ENCODE peak calls at places on chromosomes 3 and 15, in four cellular contexts. A is stomach, P is lower leg skin, Q is GM12865. S is an unnamed sample.
A peak's percentile ranks its signal among the peaks of the same experiment; 100 is the strongest.

GRCh38 chr3:76726034-76726433 is 313.9 kb upstream of the ROBO2 start:
- DNase-seq in P (no peak), Q (no peak), A (no peak), S (no peak)

GRCh38 chr3:27943106-27943505 is 221.0 kb upstream of the EOMES start:
- DNase-seq in P (no peak), Q (peak; percentile 28), A (no peak), S (no peak)

GRCh38 chr3:151047636-151048035 is 37.8 kb upstream of the MED12L start:
- DNase-seq in P (no peak), Q (peak; percentile 17), A (no peak), S (no peak)

GRCh38 chr3:30934208-30934550 is 39.7 kb upstream of the GADL1 start:
- DNase-seq in P (no peak), Q (peak; percentile 48), A (no peak), S (no peak)

GRCh38 chr3:113791381-113791780 is 44.5 kb downstream of the ATP6V1A start:
- DNase-seq in Q (no peak), A (no peak), P (no peak), S (no peak)

GRCh38 chr3:159634414-159634813 is 354.2 kb upstream of the IL12A start:
- DNase-seq in P (no peak), A (no peak), Q (no peak), S (no peak)

GRCh38 chr3:19907523-19907922 is 26.5 kb downstream of the EFHB start:
- DNase-seq in Q (peak; percentile 12), A (no peak), P (no peak), S (no peak)

GRCh38 chr3:72820405-72820804 is 27.8 kb downstream of the SHQ1 start:
- DNase-seq in A (peak; percentile 59), P (no peak), Q (peak; percentile 44), S (no peak)

GRCh38 chr3:30455840-30456239 is 150.6 kb upstream of the TGFBR2 start:
- DNase-seq in P (no peak), A (no peak), Q (no peak), S (no peak)

GRCh38 chr3:19190136-19190535 is 41.8 kb downstream of the KCNH8 start:
- DNase-seq in Q (no peak), P (no peak), A (no peak), S (no peak)

GRCh38 chr3:149393355-149394165 is 16.1 kb upstream of the TM4SF1 start:
- DNase-seq in Q (peak; percentile 82), P (no peak), A (peak; percentile 84), S (peak; percentile 46)

GRCh38 chr3:17645074-17645698 is 97.2 kb downstream of the TBC1D5 start:
- DNase-seq in P (no peak), A (no peak), Q (peak; percentile 30), S (no peak)

GRCh38 chr3:40719660-40720287 is 195.0 kb downstream of the ZNF621 start:
- DNase-seq in Q (peak; percentile 9), A (no peak), P (no peak), S (no peak)

GRCh38 chr3:177283983-177284382 is 86.7 kb upstream of the TBL1XR1 start:
- DNase-seq in Q (no peak), A (no peak), P (no peak), S (no peak)

DNA sequence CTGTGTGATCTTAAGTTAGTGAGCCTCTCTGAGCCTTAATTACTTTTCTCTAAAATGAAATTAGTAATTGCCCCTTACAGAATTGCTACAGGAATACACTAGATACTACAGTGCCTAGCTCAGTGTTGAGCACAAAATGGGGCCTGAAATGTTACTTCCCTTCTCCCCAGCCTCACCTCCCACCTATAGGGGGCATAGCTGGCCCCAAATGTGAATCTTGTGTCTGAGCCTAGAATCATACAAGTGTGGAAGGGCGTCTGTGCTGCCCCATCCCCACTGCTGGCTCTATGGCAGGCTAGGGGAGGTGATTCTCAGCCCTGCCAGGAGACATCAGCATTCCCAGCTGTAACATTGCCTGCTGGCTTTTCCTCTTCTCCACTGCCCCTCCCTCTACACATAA is 42.7 kb downstream of the IFT122 start:
- DNase-seq in A (no peak), P (no peak), Q (no peak), S (no peak)
- TF ChIP-seq CTCF in A (no peak), P (no peak), Q (peak; percentile 28), S (no peak)

GRCh38 chr3:8990266-8991215 is 27.3 kb upstream of the RAD18 start:
- DNase-seq in Q (no peak), A (no peak), P (peak; percentile 72), S (no peak)
- TF ChIP-seq CTCF in Q (no peak), A (no peak), P (no peak), S (no peak)

GRCh38 chr3:85796140-85796539 is 837.4 kb downstream of the CADM2 start:
- DNase-seq in P (no peak), Q (no peak), A (no peak), S (no peak)

GRCh38 chr3:85800676-85801075 is 841.9 kb downstream of the CADM2 start:
- DNase-seq in P (no peak), Q (no peak), A (no peak), S (no peak)

DNA sequence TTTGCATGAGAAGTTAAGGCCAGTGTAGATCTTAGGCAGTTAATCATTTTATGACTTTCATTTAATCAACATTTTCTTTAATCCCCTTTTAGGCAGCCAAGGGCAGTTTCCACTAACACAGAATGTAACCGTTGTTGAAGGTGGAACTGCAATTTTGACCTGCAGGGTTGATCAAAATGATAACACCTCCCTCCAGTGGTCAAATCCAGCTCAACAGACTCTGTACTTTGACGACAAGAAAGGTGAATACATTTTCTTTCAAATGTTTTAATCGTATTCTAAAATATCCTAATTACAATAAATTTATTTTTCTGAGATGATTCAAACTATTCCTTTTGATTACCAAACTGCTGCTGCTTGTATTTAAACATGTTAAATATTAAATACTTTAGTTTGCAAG is 843.2 kb downstream of the CADM2 start:
- DNase-seq in Q (no peak), A (no peak), P (no peak), S (no peak)
- TF ChIP-seq CTCF in Q (peak; percentile 11), A (peak; percentile 22), P (no peak), S (no peak)

GRCh38 chr3:147940846-147941245 is 531.7 kb downstream of the ZIC1 start:
- DNase-seq in P (no peak), Q (no peak), A (no peak), S (no peak)

GRCh38 chr3:147941984-147942383 is 532.8 kb downstream of the ZIC1 start:
- DNase-seq in A (no peak), P (no peak), Q (no peak), S (no peak)

GRCh38 chr3:147940400-147940799 is 531.2 kb downstream of the ZIC1 start:
- DNase-seq in A (no peak), P (no peak), Q (no peak), S (no peak)

GRCh38 chr3:147943265-147943945 is 534.2 kb downstream of the ZIC1 start:
- DNase-seq in Q (no peak), A (no peak), P (no peak), S (no peak)

GRCh38 chr3:147945968-147946519 is 536.9 kb downstream of the ZIC1 start:
- DNase-seq in Q (peak; percentile 69), P (no peak), A (no peak), S (peak; percentile 24)
- TF ChIP-seq CTCF in Q (peak; percentile 46), P (no peak), A (peak; percentile 25), S (no peak)

GRCh38 chr15:39543651-39544050 is 37.2 kb upstream of the THBS1 start:
- DNase-seq in P (no peak), A (no peak), Q (no peak), S (no peak)
- TF ChIP-seq CTCF in P (no peak), A (no peak), Q (no peak), S (no peak)